ENCODE peak calls at places on chromosomes 12 and 14, in five cellular contexts. T, N, K, F and G are unnamed samples.

GRCh38 chr12:121124402-121125109 is 8.1 kb upstream of the P2RX7 start:
- DNase-seq in T (peak), N (peak), K (peak), F (peak), G (peak)

GRCh38 chr12:125263385-125263784 is 198.2 kb downstream of the AACS start:
- DNase-seq in T (no peak), N (no peak), K (no peak), F (no peak), G (no peak)

GRCh38 chr12:57888407-57889157 is 42.1 kb upstream of the CTDSP2 start:
- DNase-seq in T (no peak), N (no peak), K (peak), F (peak), G (no peak)

GRCh38 chr12:110585231-110585799 is 2.2 kb upstream of the PPTC7 start:
- DNase-seq in T (no peak), N (no peak), K (no peak), F (no peak), G (no peak)

GRCh38 chr14:68282479-68283377 is 463.1 kb downstream of the RAD51B start:
- DNase-seq in T (no peak), N (no peak), K (no peak), F (no peak), G (no peak)

GRCh38 chr14:92867246-92867925 is 55.6 kb upstream of the CHGA start:
- DNase-seq in T (no peak), N (no peak), K (no peak), F (no peak), G (no peak)

GRCh38 chr12:112468041-112468440 is 49.3 kb downstream of the PTPN11 start:
- DNase-seq in T (no peak), N (no peak), K (no peak), F (no peak), G (no peak)

GRCh38 chr14:100531591-100532121 is 55.6 kb downstream of the BEGAIN start:
- DNase-seq in T (no peak), N (no peak), K (no peak), F (no peak), G (no peak)